ENCODE peak calls at places on chromosomes 12 and 14, in seven cellular contexts. F is stimulated activated CD4-positive, alpha-beta T cell treated with anti-CD3 and anti-CD28 coated beads, Interleukin-4, amount 100 ng/mL, for 24 hours; U is HuH-7.5; Y is T-helper 2 cell; E is effector CD4-positive, alpha-beta T cell; H is T-helper 17 cell; R is putamen. K is an unnamed sample.

GRCh38 chr14:38078393-38078792 is 129.3 kb upstream of the SSTR1 start:
- DNase-seq in F (peak; percentile 10), U (no peak), Y (no peak), E (peak; percentile 59), H (no peak), R (no peak), K (peak; percentile 7)

GRCh38 chr12:108572166-108572790 is 9.9 kb downstream of the ISCU start:
- DNase-seq in F (no peak), U (no peak), Y (no peak), E (no peak), H (no peak), R (no peak), K (peak; percentile 32)

GRCh38 chr12:109888179-109889020 is 8.1 kb upstream of the GLTP start:
- DNase-seq in F (peak; percentile 43), U (no peak), Y (no peak), E (no peak), H (no peak), R (no peak), K (peak; percentile 53)

GRCh38 chr14:98792171-98792570 is 479.8 kb downstream of the BCL11B start:
- DNase-seq in F (no peak), U (no peak), Y (no peak), E (no peak), H (no peak), R (no peak), K (no peak)

GRCh38 chr12:100954118-100954517 is 159.5 kb downstream of the ANO4 start:
- DNase-seq in F (no peak), U (no peak), Y (no peak), E (no peak), H (no peak), R (no peak), K (no peak)

GRCh38 chr12:66740257-66740656 is 61.4 kb upstream of the GRIP1 start:
- DNase-seq in F (no peak), U (no peak), Y (no peak), E (no peak), H (no peak), R (no peak), K (no peak)

GRCh38 chr14:58731465-58732330 is 93.9 kb downstream of the DACT1 start:
- DNase-seq in F (no peak), U (no peak), Y (no peak), E (no peak), H (no peak), R (no peak), K (no peak)

GRCh38 chr12:98678946-98679610 is 34.0 kb downstream of the APAF1 start:
- DNase-seq in F (no peak), U (no peak), Y (no peak), E (no peak), H (no peak), R (no peak), K (no peak)

GRCh38 chr14:49920935-49921334 is 28.1 kb downstream of the ARF6 start:
- DNase-seq in F (no peak), U (no peak), Y (no peak), E (no peak), H (no peak), R (no peak), K (no peak)

GRCh38 chr14:64289571-64289970 is 4.6 kb downstream of the ESR2 start:
- DNase-seq in F (no peak), U (no peak), Y (no peak), E (no peak), H (no peak), R (no peak), K (no peak)

GRCh38 chr12:1130571-1130970 is 139.5 kb downstream of the ERC1 start:
- DNase-seq in F (no peak), U (no peak), Y (no peak), E (no peak), H (no peak), R (no peak), K (no peak)